ENCODE peak calls at places on chromosomes 3 and 15, in eight cellular contexts. One of them, this sample, is unnamed.

GRCh38 chr3:85148056-85148455 is 189.3 kb downstream of the CADM2 start:
- DNase-seq in aorta: no peak
- DNase-seq in midbrain: peak
- DNase-seq in GM04504: no peak
- DNase-seq in upper lobe of right lung: no peak
- DNase-seq in anterior cingulate cortex: no peak
- DNase-seq in stimulated activated CD4-positive, alpha-beta T cell treated with anti-CD3 and anti-CD28 coated beads, Interleukin-4, amount 100 ng/mL, for 48 hours: no peak
- DNase-seq in H1: no peak
- DNase-seq in this sample: no peak

GRCh38 chr3:167184511-167184910 is 195.6 kb downstream of the ZBBX start:
- DNase-seq in aorta: no peak
- DNase-seq in midbrain: no peak
- DNase-seq in GM04504: no peak
- DNase-seq in upper lobe of right lung: no peak
- DNase-seq in anterior cingulate cortex: no peak
- DNase-seq in stimulated activated CD4-positive, alpha-beta T cell treated with anti-CD3 and anti-CD28 coated beads, Interleukin-4, amount 100 ng/mL, for 48 hours: no peak
- DNase-seq in H1: no peak
- DNase-seq in this sample: no peak

GRCh38 chr3:181006541-181006940 is 17.0 kb upstream of the DNAJC19 start:
- DNase-seq in aorta: no peak
- DNase-seq in midbrain: no peak
- DNase-seq in GM04504: no peak
- DNase-seq in upper lobe of right lung: no peak
- DNase-seq in anterior cingulate cortex: no peak
- DNase-seq in stimulated activated CD4-positive, alpha-beta T cell treated with anti-CD3 and anti-CD28 coated beads, Interleukin-4, amount 100 ng/mL, for 48 hours: no peak
- DNase-seq in H1: no peak
- DNase-seq in this sample: no peak

GRCh38 chr15:42035362-42035761 is 14.5 kb upstream of the PLA2G4E start:
- DNase-seq in aorta: no peak
- DNase-seq in midbrain: no peak
- DNase-seq in GM04504: no peak
- DNase-seq in upper lobe of right lung: no peak
- DNase-seq in anterior cingulate cortex: no peak
- DNase-seq in stimulated activated CD4-positive, alpha-beta T cell treated with anti-CD3 and anti-CD28 coated beads, Interleukin-4, amount 100 ng/mL, for 48 hours: no peak
- DNase-seq in H1: no peak
- DNase-seq in this sample: no peak

GRCh38 chr15:71011503-71012155 is 103.6 kb upstream of the THSD4 start:
- DNase-seq in aorta: no peak
- DNase-seq in midbrain: no peak
- DNase-seq in GM04504: peak
- DNase-seq in upper lobe of right lung: no peak
- DNase-seq in anterior cingulate cortex: no peak
- DNase-seq in stimulated activated CD4-positive, alpha-beta T cell treated with anti-CD3 and anti-CD28 coated beads, Interleukin-4, amount 100 ng/mL, for 48 hours: no peak
- DNase-seq in H1: no peak
- DNase-seq in this sample: peak

GRCh38 chr3:51934139-51934850 is 7.4 kb downstream of the RRP9 start:
- DNase-seq in aorta: peak
- DNase-seq in midbrain: no peak
- DNase-seq in GM04504: no peak
- DNase-seq in upper lobe of right lung: peak
- DNase-seq in anterior cingulate cortex: no peak
- DNase-seq in stimulated activated CD4-positive, alpha-beta T cell treated with anti-CD3 and anti-CD28 coated beads, Interleukin-4, amount 100 ng/mL, for 48 hours: no peak
- DNase-seq in H1: no peak
- DNase-seq in this sample: no peak

GRCh38 chr15:85003593-85004312 is 22.1 kb downstream of the PDE8A start:
- DNase-seq in aorta: peak
- DNase-seq in midbrain: no peak
- DNase-seq in GM04504: no peak
- DNase-seq in upper lobe of right lung: no peak
- DNase-seq in anterior cingulate cortex: no peak
- DNase-seq in stimulated activated CD4-positive, alpha-beta T cell treated with anti-CD3 and anti-CD28 coated beads, Interleukin-4, amount 100 ng/mL, for 48 hours: no peak
- DNase-seq in H1: no peak
- DNase-seq in this sample: no peak

GRCh38 chr3:61690016-61690415 is 128.6 kb downstream of the PTPRG start:
- DNase-seq in aorta: no peak
- DNase-seq in midbrain: no peak
- DNase-seq in GM04504: no peak
- DNase-seq in upper lobe of right lung: no peak
- DNase-seq in anterior cingulate cortex: no peak
- DNase-seq in stimulated activated CD4-positive, alpha-beta T cell treated with anti-CD3 and anti-CD28 coated beads, Interleukin-4, amount 100 ng/mL, for 48 hours: no peak
- DNase-seq in H1: no peak
- DNase-seq in this sample: no peak

GRCh38 chr3:126449621-126450051 is 26.1 kb downstream of the ZXDC start:
- DNase-seq in aorta: no peak
- DNase-seq in midbrain: no peak
- DNase-seq in GM04504: no peak
- DNase-seq in upper lobe of right lung: peak
- DNase-seq in anterior cingulate cortex: no peak
- DNase-seq in stimulated activated CD4-positive, alpha-beta T cell treated with anti-CD3 and anti-CD28 coated beads, Interleukin-4, amount 100 ng/mL, for 48 hours: no peak
- DNase-seq in H1: no peak
- DNase-seq in this sample: no peak

GRCh38 chr15:68252925-68253534 is 23.5 kb upstream of the CLN6 start:
- DNase-seq in aorta: no peak
- DNase-seq in midbrain: peak
- DNase-seq in GM04504: peak
- DNase-seq in upper lobe of right lung: no peak
- DNase-seq in anterior cingulate cortex: no peak
- DNase-seq in stimulated activated CD4-positive, alpha-beta T cell treated with anti-CD3 and anti-CD28 coated beads, Interleukin-4, amount 100 ng/mL, for 48 hours: no peak
- DNase-seq in H1: no peak
- DNase-seq in this sample: peak

GRCh38 chr3:69865920-69866679 is 126.8 kb downstream of the MITF start:
- DNase-seq in aorta: no peak
- DNase-seq in midbrain: no peak
- DNase-seq in GM04504: no peak
- DNase-seq in upper lobe of right lung: peak
- DNase-seq in anterior cingulate cortex: no peak
- DNase-seq in stimulated activated CD4-positive, alpha-beta T cell treated with anti-CD3 and anti-CD28 coated beads, Interleukin-4, amount 100 ng/mL, for 48 hours: no peak
- DNase-seq in H1: no peak
- DNase-seq in this sample: no peak